ENCODE peak calls at places on chromosomes 2 and 18, in eight cellular contexts. X is fibroblast of pulmonary artery, C is Panc1, S is endodermal cell, V is left lung, J is IMR-90, H is thyroid gland, L is AG04449. Z is an unnamed sample.
A peak's percentile ranks its signal among the peaks of the same experiment; 100 is the strongest.

GRCh38 chr18:48773821-48774220 is 176.9 kb downstream of the SMAD7 start:
- DNase-seq in X (no peak), C (no peak), S (no peak), V (no peak), J (no peak), H (no peak), L (no peak), Z (no peak)

GRCh38 chr18:35029770-35030169 is 11.4 kb upstream of the MAPRE2 start:
- DNase-seq in X (no peak), C (no peak), S (no peak), V (no peak), J (no peak), H (no peak), L (no peak), Z (no peak)

GRCh38 chr2:54536720-54537119 is 80.6 kb downstream of the SPTBN1 start:
- DNase-seq in X (no peak), C (no peak), S (no peak), V (no peak), J (no peak), H (no peak), L (no peak), Z (no peak)

GRCh38 chr2:160221391-160222276 is 21.6 kb upstream of the ITGB6 start:
- DNase-seq in X (peak; percentile 59), C (no peak), S (no peak), V (peak; percentile 83), J (peak; percentile 64), H (peak; percentile 86), L (no peak), Z (peak; percentile 40)

GRCh38 chr2:104599802-104600510 is 254.0 kb upstream of the POU3F3 start:
- DNase-seq in X (peak; percentile 47), C (no peak), S (no peak), V (no peak), J (no peak), H (no peak), L (peak; percentile 7), Z (no peak)

GRCh38 chr2:63545023-63545422 is 43.3 kb downstream of the WDPCP start:
- DNase-seq in X (no peak), C (no peak), S (no peak), V (no peak), J (no peak), H (no peak), L (no peak), Z (no peak)

GRCh38 chr2:80489718-80490117 is 185.2 kb upstream of the LRRTM1 start:
- DNase-seq in X (peak; percentile 60), C (peak; percentile 43), S (no peak), V (no peak), J (peak; percentile 57), H (no peak), L (no peak), Z (peak; percentile 3)

GRCh38 chr18:55262021-55262560 is 302.8 kb upstream of the CCDC68 start:
- DNase-seq in X (no peak), C (no peak), S (no peak), V (no peak), J (no peak), H (no peak), L (no peak), Z (no peak)

GRCh38 chr18:62942578-62942977 is 227.2 kb downstream of the PHLPP1 start:
- DNase-seq in X (no peak), C (no peak), S (no peak), V (no peak), J (no peak), H (no peak), L (no peak), Z (no peak)

GRCh38 chr2:122174061-122174460 is 418.6 kb downstream of the TSN start:
- DNase-seq in X (no peak), C (no peak), S (no peak), V (no peak), J (no peak), H (no peak), L (no peak), Z (no peak)

GRCh38 chr18:30568333-30568732 is 474.2 kb downstream of the DSC3 start:
- DNase-seq in X (no peak), C (no peak), S (no peak), V (no peak), J (no peak), H (no peak), L (no peak), Z (no peak)

GRCh38 chr2:8576525-8577157 is 105.2 kb upstream of the ID2 start:
- DNase-seq in X (no peak), C (no peak), S (no peak), V (no peak), J (no peak), H (no peak), L (no peak), Z (no peak)

GRCh38 chr18:77876319-77876865 is 626.7 kb downstream of the GALR1 start:
- DNase-seq in X (no peak), C (no peak), S (no peak), V (no peak), J (no peak), H (no peak), L (no peak), Z (no peak)

GRCh38 chr18:23302852-23303527 is 150.1 kb upstream of the RIOK3 start:
- DNase-seq in X (peak; percentile 91), C (no peak), S (peak; percentile 33), V (no peak), J (peak; percentile 81), H (no peak), L (peak; percentile 93), Z (peak; percentile 87)

GRCh38 chr2:146978891-146979555 is 865.8 kb upstream of the ACVR2A start:
- DNase-seq in X (peak; percentile 79), C (no peak), S (no peak), V (no peak), J (no peak), H (no peak), L (no peak), Z (no peak)

GRCh38 chr18:10936211-10937053 is 212.9 kb downstream of the PIEZO2 start:
- DNase-seq in X (peak; percentile 75), C (no peak), S (no peak), V (no peak), J (peak; percentile 15), H (no peak), L (no peak), Z (peak; percentile 67)

GRCh38 chr18:22694954-22695353 is 238.2 kb upstream of the RBBP8 start:
- DNase-seq in X (peak; percentile 94), C (no peak), S (peak; percentile 72), V (no peak), J (peak; percentile 98), H (peak; percentile 11), L (peak; percentile 70), Z (peak; percentile 92)

DNA sequence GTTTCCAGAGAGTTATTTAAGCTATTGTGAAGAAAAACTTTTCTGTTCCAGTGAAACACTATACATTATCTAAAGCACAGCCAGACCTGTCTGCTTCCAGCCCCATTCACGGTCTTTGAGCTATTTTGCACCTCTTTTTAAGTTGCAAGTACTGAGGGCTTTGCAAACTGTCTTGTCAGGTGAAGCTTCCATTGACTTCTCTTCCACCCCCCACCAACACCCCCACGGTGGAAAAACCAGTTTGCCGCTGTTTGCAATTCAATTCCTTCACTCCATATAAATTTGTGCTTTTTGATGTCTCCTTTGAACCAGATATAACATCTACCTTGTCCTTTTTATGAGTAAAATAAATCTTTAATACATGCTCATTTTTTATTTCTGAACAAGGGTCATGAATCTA is 15.7 kb downstream of the B3GNT7 start:
- DNase-seq in X (no peak), C (no peak), S (peak; percentile 75), V (no peak), J (no peak), H (no peak), L (no peak), Z (no peak)
- H3K4me3 ChIP-seq in X (no peak overlapping the region), C (no peak overlapping the region), S (peak overlapping the region; percentile 75), V (no peak overlapping the region), J (no peak overlapping the region), H (no peak overlapping the region), L (no peak overlapping the region), Z (no peak overlapping the region)

DNA sequence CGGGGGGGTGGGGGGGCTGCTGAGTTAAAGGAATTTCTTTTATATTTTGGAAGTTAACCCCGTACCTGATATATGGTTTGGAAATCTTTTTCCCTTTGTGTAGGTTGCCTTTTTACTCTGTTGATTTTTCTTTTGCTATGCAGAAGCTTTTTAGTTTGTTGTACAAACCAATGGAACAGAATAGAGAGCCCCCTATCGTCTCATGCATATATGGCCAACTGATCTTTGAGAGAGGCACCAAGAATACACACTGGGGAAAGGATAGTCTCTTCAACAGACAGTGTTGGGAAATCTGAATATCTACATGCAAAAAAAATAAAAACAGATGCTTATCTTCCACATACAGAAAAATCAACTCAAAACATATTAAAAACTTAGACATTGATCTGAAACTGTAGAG is 647.8 kb upstream of the KLHL29 start:
- DNase-seq in X (no peak), C (no peak), S (no peak), V (no peak), J (no peak), H (no peak), L (no peak), Z (no peak)
- TF ChIP-seq CTCF in X (no peak), C (peak; percentile 14), S (peak; percentile 69), V (no peak), J (no peak), H (no peak), L (no peak), Z (no peak)

DNA sequence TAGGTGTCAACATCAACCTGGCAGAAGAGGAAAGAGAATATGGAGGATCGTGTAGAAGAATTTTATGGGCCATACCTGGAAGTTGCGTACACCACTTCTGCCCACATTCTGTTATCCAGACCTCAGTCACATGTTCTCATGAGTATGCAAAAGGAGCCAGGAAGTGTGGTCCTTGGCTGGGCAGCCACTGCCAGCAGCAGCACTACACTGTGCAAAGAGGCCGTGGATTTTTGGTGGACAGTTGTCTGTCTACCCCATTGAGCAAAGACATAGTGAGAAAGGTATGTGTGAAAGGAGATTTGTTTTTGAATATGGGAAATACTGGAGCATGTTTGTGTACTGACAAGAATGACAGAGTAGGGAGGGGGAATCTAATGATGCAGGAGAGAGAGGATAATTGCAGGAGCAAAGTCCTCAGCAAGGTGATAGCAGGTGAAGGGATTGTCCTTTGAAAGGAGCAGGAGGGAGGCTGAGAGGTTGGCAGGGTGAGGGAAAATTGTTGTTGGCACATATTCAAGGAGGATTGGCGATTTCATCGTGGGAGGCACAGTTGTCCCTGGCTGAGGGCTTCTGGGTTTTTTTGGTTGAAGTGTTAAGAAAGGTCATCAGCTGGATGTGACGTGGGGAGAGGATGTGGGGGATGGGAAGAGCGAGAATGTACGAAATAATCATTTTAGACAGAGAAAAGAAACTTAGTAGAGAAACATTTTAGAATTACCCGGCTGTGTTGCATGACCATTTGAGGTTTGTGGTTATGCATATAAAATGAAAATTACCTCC is 67.9 kb downstream of the SDC1 start:
- DNase-seq in X (no peak), C (no peak), S (no peak), V (no peak), J (no peak), H (peak; percentile 58), L (no peak), Z (no peak)
- H3K4me3 ChIP-seq in X (no peak overlapping the region), C (no peak overlapping the region), S (no peak overlapping the region), V (no peak overlapping the region), J (no peak overlapping the region), H (no peak overlapping the region), L (no peak overlapping the region), Z (no peak overlapping the region)

GRCh38 chr18:61893971-61894750 is 1.4 kb upstream of the RNF152 start:
- DNase-seq in X (peak; percentile 67), C (no peak), S (peak; percentile 93), V (peak; percentile 90), J (peak; percentile 64), H (peak; percentile 80), L (no peak), Z (no peak)
- TF ChIP-seq CTCF in X (peak; percentile 14), C (no peak), S (no peak), V (no peak), J (peak; percentile 54), H (no peak), L (peak; percentile 38), Z (peak; percentile 14)

Z was measured in AG09309.